ENCODE peak calls at places on chromosome 12, in seven cellular contexts. Y is transverse colon, M is SK-N-SH, K is K562, W is H1, S is esophagus muscularis mucosa, U is HepG2. D is an unnamed sample.

GRCh38 chr12:122050706-122051105 is 27.9 kb upstream of the MLXIP start:
- DNase-seq in Y (no peak), M (no peak), K (no peak), W (no peak), S (no peak), U (no peak), D (no peak)

GRCh38 chr12:68428724-68429580 is 96.8 kb upstream of the MDM1 start:
- DNase-seq in Y (no peak), M (no peak), K (no peak), W (no peak), S (no peak), U (peak), D (no peak)

GRCh38 chr12:123038486-123038885 is 58.0 kb downstream of the ARL6IP4 start:
- DNase-seq in Y (no peak), M (no peak), K (no peak), W (no peak), S (no peak), U (no peak), D (no peak)

GRCh38 chr12:26373606-26374495 is 178.5 kb downstream of the SSPN start:
- DNase-seq in Y (no peak), M (no peak), K (no peak), W (no peak), S (no peak), U (no peak), D (no peak)

GRCh38 chr12:51851408-51852097 is 3.0 kb upstream of the FIGNL2 start:
- DNase-seq in Y (no peak), M (no peak), K (no peak), W (no peak), S (no peak), U (no peak), D (no peak)

GRCh38 chr12:104952816-104953215 is 5.3 kb downstream of the SLC41A2 start:
- DNase-seq in Y (no peak), M (no peak), K (peak), W (no peak), S (no peak), U (no peak), D (no peak)

GRCh38 chr12:28870839-28871440 is 278.1 kb upstream of the FAR2 start:
- DNase-seq in Y (no peak), M (no peak), K (no peak), W (no peak), S (no peak), U (no peak), D (no peak)

GRCh38 chr12:107667464-107667863 is 18.1 kb upstream of the PWP1 start:
- DNase-seq in Y (no peak), M (no peak), K (no peak), W (no peak), S (no peak), U (no peak), D (no peak)

GRCh38 chr12:27537855-27538675 is 14.1 kb downstream of the PPFIBP1 start:
- DNase-seq in Y (no peak), M (no peak), K (no peak), W (no peak), S (no peak), U (no peak), D (no peak)

GRCh38 chr12:12327802-12328201 is 22.2 kb downstream of the MANSC1 start:
- DNase-seq in Y (no peak), M (peak), K (peak), W (no peak), S (no peak), U (peak), D (no peak)

GRCh38 chr12:42728770-42729531 is 139.4 kb upstream of the PRICKLE1 start:
- DNase-seq in Y (no peak), M (no peak), K (no peak), W (no peak), S (no peak), U (no peak), D (no peak)

GRCh38 chr12:113473942-113474341 is 2.3 kb upstream of the LHX5 start:
- DNase-seq in Y (no peak), M (peak), K (no peak), W (no peak), S (no peak), U (no peak), D (no peak)

GRCh38 chr12:100962086-100962712 is 167.6 kb downstream of the ANO4 start:
- DNase-seq in Y (no peak), M (no peak), K (no peak), W (no peak), S (no peak), U (no peak), D (no peak)

GRCh38 chr12:122013792-122014590 is 7.7 kb upstream of the BCL7A start:
- DNase-seq in Y (no peak), M (no peak), K (peak), W (no peak), S (no peak), U (no peak), D (no peak)

GRCh38 chr12:100348657-100349454 is 8.0 kb upstream of the SLC17A8 start:
- DNase-seq in Y (no peak), M (peak), K (peak), W (no peak), S (no peak), U (peak), D (no peak)

GRCh38 chr12:124111006-124111405 is 138.0 kb downstream of the ZNF664 start:
- DNase-seq in Y (no peak), M (no peak), K (no peak), W (no peak), S (no peak), U (no peak), D (no peak)

GRCh38 chr12:3885179-3886094 is 12.2 kb upstream of the PARP11 start:
- DNase-seq in Y (no peak), M (peak), K (peak), W (no peak), S (no peak), U (peak), D (no peak)

GRCh38 chr12:108678070-108678730 is 44.5 kb upstream of the SELPLG start:
- DNase-seq in Y (no peak), M (no peak), K (no peak), W (no peak), S (peak), U (no peak), D (no peak)

GRCh38 chr12:53061404-53062010 is 11.6 kb downstream of the TNS2 start:
- DNase-seq in Y (peak), M (no peak), K (peak), W (no peak), S (no peak), U (peak), D (peak)

GRCh38 chr12:75890141-75890540 is 141.4 kb downstream of the PHLDA1 start:
- DNase-seq in Y (no peak), M (no peak), K (no peak), W (no peak), S (no peak), U (no peak), D (no peak)

GRCh38 chr12:91404362-91404899 is 221.8 kb upstream of the DCN start:
- DNase-seq in Y (no peak), M (no peak), K (no peak), W (no peak), S (no peak), U (no peak), D (no peak)

GRCh38 chr12:25364529-25365339 is 114.0 kb upstream of the KRAS start:
- DNase-seq in Y (no peak), M (peak), K (no peak), W (no peak), S (no peak), U (no peak), D (no peak)

GRCh38 chr12:110750784-110751461 is 8.2 kb upstream of the PPP1CC start:
- DNase-seq in Y (no peak), M (no peak), K (no peak), W (no peak), S (no peak), U (no peak), D (peak)
- TF ChIP-seq POLR2AphosphoS5 in Y (no peak), M (no peak), K (no peak), W (no peak), S (no peak), U (no peak), D (no peak)

DNA sequence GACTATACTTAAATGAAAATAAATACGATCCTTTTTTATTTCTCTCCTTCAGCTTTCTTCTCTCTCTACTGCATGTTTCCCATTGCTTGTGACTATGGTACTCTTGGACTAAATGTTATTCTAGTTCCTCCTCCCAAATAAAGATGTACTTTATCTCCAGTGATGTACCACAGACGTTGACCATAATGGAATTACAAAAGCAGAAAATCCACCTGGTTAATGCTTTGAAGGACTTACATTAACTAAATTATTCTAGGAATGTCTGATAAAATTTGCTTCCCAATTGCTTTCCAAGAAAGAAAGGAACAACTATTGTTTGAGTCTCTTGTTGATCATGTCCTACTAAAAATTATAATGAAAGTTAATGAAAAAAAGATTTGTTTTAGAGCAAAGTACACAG is 71.8 kb downstream of the NTN4 start:
- DNase-seq in Y (no peak), M (no peak), K (no peak), W (no peak), S (no peak), U (no peak), D (no peak)
- TF ChIP-seq EP300 in Y (no peak), M (no peak), K (no peak), W (no peak), S (no peak), U (no peak), D (no peak)

DNA sequence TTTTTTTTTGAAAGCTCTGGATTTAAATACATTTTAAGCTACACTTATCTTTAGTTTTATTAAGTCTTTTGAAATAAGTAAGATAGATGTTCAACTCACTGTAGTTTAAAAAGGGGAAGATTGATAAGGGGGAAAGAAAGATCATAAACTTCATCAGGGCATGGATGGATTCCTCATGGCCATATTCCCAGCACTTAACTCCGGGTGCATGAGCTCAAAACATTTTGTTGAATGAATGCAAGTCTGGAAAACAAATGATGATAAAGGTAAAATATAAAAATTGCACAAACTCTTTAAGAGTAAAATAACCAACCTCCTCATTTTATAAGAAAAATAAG is 4.3 kb upstream of the IGF1 start:
- DNase-seq in Y (no peak), M (no peak), K (no peak), W (no peak), S (no peak), U (no peak), D (no peak)
- TF ChIP-seq CTCF in Y (no peak), M (no peak), K (no peak), W (no peak), S (no peak), U (no peak), D (no peak)

GRCh38 chr12:102427542-102427923 is 52.8 kb downstream of the IGF1 start:
- DNase-seq in Y (no peak), M (no peak), K (peak), W (no peak), S (no peak), U (no peak), D (peak)

GRCh38 chr12:102425109-102426009 is 55.0 kb downstream of the IGF1 start:
- DNase-seq in Y (no peak), M (no peak), K (peak), W (no peak), S (no peak), U (no peak), D (no peak)

GRCh38 chr12:102421801-102422583 is 58.4 kb downstream of the IGF1 start:
- DNase-seq in Y (no peak), M (no peak), K (no peak), W (no peak), S (no peak), U (no peak), D (no peak)

GRCh38 chr12:102426599-102427541 is 53.5 kb downstream of the IGF1 start:
- DNase-seq in Y (no peak), M (no peak), K (no peak), W (no peak), S (no peak), U (no peak), D (no peak)

DNA sequence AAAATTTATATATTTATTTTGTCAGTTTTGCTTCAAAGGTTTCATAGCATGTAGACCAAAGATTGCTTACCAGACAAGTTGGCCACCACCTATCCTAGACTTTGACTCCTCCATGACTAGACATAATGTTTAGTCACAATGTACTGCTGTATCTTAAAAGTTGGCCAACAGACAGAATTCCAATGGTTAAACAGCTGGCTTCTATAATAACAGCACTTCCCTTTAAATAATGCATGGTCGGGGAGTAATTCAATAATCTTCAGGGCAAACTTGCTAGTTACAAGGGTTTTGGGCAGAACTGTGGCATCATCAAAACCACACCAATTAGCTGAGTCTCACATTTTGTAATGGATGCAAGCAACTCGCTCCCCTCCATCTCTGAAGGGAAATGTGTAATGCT is 56.9 kb downstream of the IGF1 start:
- DNase-seq in Y (no peak), M (no peak), K (no peak), W (no peak), S (no peak), U (no peak), D (no peak)
- TF ChIP-seq POLR2AphosphoS5 in Y (no peak), M (no peak), K (no peak), W (no peak), S (no peak), U (no peak), D (no peak)

DNA sequence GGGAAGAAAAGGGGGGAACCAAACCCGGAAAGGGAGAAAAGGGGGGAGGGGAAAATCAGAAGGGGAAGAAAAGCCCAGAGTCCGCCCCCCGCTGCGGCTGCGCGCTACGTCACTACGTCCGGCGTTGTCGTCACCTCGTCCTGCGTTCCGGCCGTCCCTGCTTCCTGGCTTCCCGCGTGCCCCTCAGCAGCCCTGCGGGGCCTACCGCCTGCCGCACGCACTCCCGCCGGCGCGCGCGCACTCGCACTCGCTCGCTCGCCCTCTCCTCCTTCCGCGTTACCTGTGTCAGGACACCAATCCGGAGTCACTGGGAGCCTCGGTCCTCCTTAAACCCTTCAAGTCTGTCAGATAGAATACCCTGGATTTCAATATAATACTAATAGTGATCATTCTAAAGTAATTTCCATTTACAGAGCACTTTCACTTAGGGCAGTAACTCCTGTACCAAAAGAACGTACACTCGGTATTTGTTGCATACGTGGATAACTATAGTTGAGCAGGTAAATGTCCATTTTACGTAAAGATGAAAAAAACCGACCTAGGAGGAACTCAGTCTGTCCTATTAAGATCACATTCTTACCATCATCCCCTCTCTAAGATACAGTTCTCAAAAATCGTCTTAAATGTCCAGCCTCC is at the start of gene R3HDM2:
- DNase-seq in Y (peak), M (peak), K (peak), W (peak), S (peak), U (peak), D (peak)
- TF ChIP-seq EP300 in Y (peak), M (no peak), K (peak), W (no peak), S (no peak), U (no peak), D (peak)

GRCh38 chr12:16385779-16386646 is 38.6 kb downstream of the MGST1 start:
- DNase-seq in Y (peak), M (peak), K (peak), W (no peak), S (no peak), U (peak), D (peak)
- TF ChIP-seq CTCF in Y (peak), M (no peak), K (peak), W (peak), S (peak), U (peak), D (peak)

DNA sequence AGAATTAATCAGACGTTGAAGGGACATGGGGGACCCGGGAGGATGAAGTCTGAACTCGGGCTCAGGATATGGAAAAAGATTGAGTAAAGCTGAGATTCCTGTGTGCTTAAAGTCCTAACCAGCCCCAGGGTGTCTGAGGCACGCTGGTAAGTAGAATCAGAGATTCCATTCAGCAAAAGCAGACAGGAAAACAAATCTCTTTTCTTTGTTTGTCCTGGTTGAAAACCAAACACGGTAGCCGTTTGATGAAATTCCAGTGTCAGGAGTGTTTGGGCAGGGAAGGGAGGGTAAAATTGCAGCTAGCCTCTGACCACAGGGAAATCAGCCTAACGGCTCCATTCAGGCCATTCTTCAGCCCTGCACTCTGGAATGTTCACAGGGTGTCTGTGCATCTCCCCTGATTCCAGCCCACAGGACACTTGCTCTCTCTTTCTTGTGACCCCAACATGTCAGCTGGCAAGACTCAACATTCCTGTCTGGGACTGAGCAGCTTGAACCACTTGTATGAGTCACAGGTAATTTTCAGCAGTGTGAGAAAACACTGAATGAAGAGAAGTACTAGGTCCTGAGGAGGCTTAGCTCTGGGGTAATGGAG is 31.0 kb downstream of the NINJ2 start:
- DNase-seq in Y (no peak), M (no peak), K (no peak), W (no peak), S (no peak), U (peak), D (no peak)
- TF ChIP-seq POLR2AphosphoS5 in Y (no peak), M (peak), K (no peak), W (no peak), S (peak), U (peak), D (no peak)

GRCh38 chr12:132416827-132417226 is 73.1 kb upstream of the FBRSL1 start:
- DNase-seq in Y (no peak), M (no peak), K (no peak), W (no peak), S (no peak), U (no peak), D (no peak)

GRCh38 chr12:132422057-132423043 is 67.6 kb upstream of the FBRSL1 start:
- DNase-seq in Y (no peak), M (no peak), K (no peak), W (no peak), S (no peak), U (no peak), D (no peak)

GRCh38 chr12:132418393-132418925 is 71.5 kb upstream of the FBRSL1 start:
- DNase-seq in Y (no peak), M (no peak), K (no peak), W (no peak), S (no peak), U (no peak), D (no peak)

GRCh38 chr12:132417741-132418140 is 72.2 kb upstream of the FBRSL1 start:
- DNase-seq in Y (no peak), M (no peak), K (no peak), W (no peak), S (no peak), U (no peak), D (no peak)

GRCh38 chr12:132419612-132420237 is 70.2 kb upstream of the FBRSL1 start:
- DNase-seq in Y (no peak), M (peak), K (no peak), W (no peak), S (no peak), U (no peak), D (no peak)
- TF ChIP-seq EP300 in Y (no peak), M (no peak), K (no peak), W (no peak), S (no peak), U (no peak), D (no peak)

GRCh38 chr12:34190054-34190453 is 167.8 kb downstream of the ALG10 start:
- DNase-seq in Y (no peak), M (no peak), K (no peak), W (no peak), S (no peak), U (no peak), D (no peak)

GRCh38 chr12:34188974-34189373 is 166.7 kb downstream of the ALG10 start:
- DNase-seq in Y (no peak), M (no peak), K (no peak), W (no peak), S (no peak), U (no peak), D (no peak)

GRCh38 chr12:34186492-34186891 is 164.2 kb downstream of the ALG10 start:
- DNase-seq in Y (no peak), M (no peak), K (peak), W (no peak), S (no peak), U (no peak), D (no peak)
- TF ChIP-seq CTCF in Y (no peak), M (no peak), K (peak), W (no peak), S (no peak), U (peak), D (no peak)